ENCODE peak calls at places on chromosomes 3 and 15, in nine cellular contexts. H, U, T, I, Z, K, F, R and W are unnamed samples.

GRCh38 chr3:44114142-44114541 is 127.5 kb upstream of the TOPAZ1 start:
- DNase-seq in H (no peak), U (peak; percentile 31), T (no peak), I (no peak), Z (peak; percentile 65), K (no peak), F (peak; percentile 22), R (no peak), W (no peak)

GRCh38 chr3:27628029-27628750 is 93.9 kb downstream of the EOMES start:
- DNase-seq in H (no peak), U (no peak), T (peak; percentile 31), I (no peak), Z (no peak), K (no peak), F (no peak), R (no peak), W (no peak)

GRCh38 chr3:117603097-117603496 is 893.5 kb downstream of the TUSC7 start:
- DNase-seq in H (peak; percentile 24), U (no peak), T (peak; percentile 85), I (no peak), Z (no peak), K (no peak), F (no peak), R (no peak), W (no peak)

GRCh38 chr15:40826123-40827075 is 2.1 kb downstream of the PPP1R14D start:
- DNase-seq in H (no peak), U (no peak), T (no peak), I (no peak), Z (no peak), K (no peak), F (no peak), R (no peak), W (no peak)

GRCh38 chr3:154778057-154778456 is 302.1 kb upstream of the MME start:
- DNase-seq in H (no peak), U (no peak), T (no peak), I (no peak), Z (no peak), K (no peak), F (peak; percentile 36), R (no peak), W (no peak)

GRCh38 chr3:156209631-156210336 is 89.4 kb downstream of the KCNAB1 start:
- DNase-seq in H (no peak), U (no peak), T (no peak), I (no peak), Z (no peak), K (no peak), F (no peak), R (no peak), W (no peak)

GRCh38 chr3:105653161-105653560 is 215.7 kb downstream of the CBLB start:
- DNase-seq in H (no peak), U (no peak), T (no peak), I (no peak), Z (no peak), K (no peak), F (no peak), R (no peak), W (no peak)

GRCh38 chr15:92020207-92020606 is 166.7 kb downstream of the SLCO3A1 start:
- DNase-seq in H (no peak), U (no peak), T (no peak), I (no peak), Z (no peak), K (no peak), F (no peak), R (no peak), W (no peak)

GRCh38 chr15:65611888-65612615 is 1.1 kb upstream of the INTS14 start:
- DNase-seq in H (no peak), U (no peak), T (no peak), I (no peak), Z (no peak), K (no peak), F (no peak), R (no peak), W (no peak)

GRCh38 chr3:122987231-122987630 is 40.3 kb downstream of the SEMA5B start:
- DNase-seq in H (no peak), U (no peak), T (no peak), I (no peak), Z (no peak), K (no peak), F (no peak), R (no peak), W (no peak)

GRCh38 chr3:54213910-54214309 is 91.6 kb downstream of the CACNA2D3 start:
- DNase-seq in H (no peak), U (peak; percentile 29), T (no peak), I (peak; percentile 12), Z (no peak), K (no peak), F (peak; percentile 18), R (no peak), W (no peak)

GRCh38 chr3:51381333-51381705 is 3.8 kb upstream of the MANF start:
- DNase-seq in H (no peak), U (no peak), T (no peak), I (no peak), Z (no peak), K (no peak), F (no peak), R (no peak), W (no peak)

GRCh38 chr3:196287066-196287404 is 491 bp downstream of the PCYT1A start:
- DNase-seq in H (peak; percentile 30), U (no peak), T (peak; percentile 34), I (no peak), Z (no peak), K (no peak), F (peak; percentile 18), R (no peak), W (no peak)

GRCh38 chr15:66782785-66783184 is 80.7 kb downstream of the SMAD6 start:
- DNase-seq in H (no peak), U (no peak), T (no peak), I (no peak), Z (no peak), K (no peak), F (no peak), R (no peak), W (no peak)

DNA sequence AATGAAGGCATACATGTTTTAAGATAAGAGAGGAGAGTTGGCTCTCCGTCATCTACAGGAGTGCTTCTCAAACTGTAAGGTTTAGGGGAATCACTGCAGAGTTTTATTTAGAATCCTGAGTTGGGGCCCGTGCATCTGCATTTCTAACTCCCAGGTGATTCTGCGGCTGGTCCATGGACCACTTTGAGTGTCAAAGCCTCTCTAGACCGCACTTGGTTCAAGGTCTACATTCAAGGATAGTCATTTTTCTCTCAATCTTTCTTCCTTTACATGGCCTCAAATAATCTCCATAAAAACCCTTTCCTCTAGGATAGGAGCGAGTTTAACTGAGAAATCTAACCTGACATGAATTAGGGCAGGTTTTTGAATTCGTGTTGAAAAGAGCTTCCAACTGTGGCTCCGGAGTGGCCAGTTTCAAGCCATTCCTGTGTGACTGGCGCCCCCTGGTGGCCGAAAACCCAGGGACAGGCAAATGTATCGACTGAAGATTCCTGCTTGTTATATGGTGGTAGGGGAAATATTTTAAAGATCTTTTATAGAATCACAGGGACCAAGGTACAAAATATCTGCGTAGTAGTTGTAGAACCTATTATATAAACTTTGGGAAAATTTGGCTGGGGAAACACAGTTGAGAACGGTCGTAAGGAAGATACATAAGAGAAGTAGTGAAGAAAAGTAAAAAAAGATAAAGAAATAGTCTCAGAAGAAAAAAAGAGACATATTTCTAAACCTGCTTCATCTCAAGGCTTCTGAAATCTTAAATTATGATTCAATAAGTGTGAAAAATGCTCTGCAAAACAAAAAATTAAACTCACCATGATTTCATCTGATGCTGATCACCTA is 11.9 kb downstream of the GABRR3 start:
- DNase-seq in H (peak; percentile 85), U (peak; percentile 81), T (peak; percentile 82), I (peak; percentile 29), Z (peak; percentile 90), K (peak; percentile 87), F (peak; percentile 85), R (peak; percentile 28), W (no peak)
- H3K4me3 ChIP-seq in H (no peak overlapping the region), U (no peak overlapping the region), T (no peak overlapping the region), I (no peak overlapping the region), Z (no peak overlapping the region), K (no peak overlapping the region), F (no peak overlapping the region), R (no peak overlapping the region), W (no peak overlapping the region)

DNA sequence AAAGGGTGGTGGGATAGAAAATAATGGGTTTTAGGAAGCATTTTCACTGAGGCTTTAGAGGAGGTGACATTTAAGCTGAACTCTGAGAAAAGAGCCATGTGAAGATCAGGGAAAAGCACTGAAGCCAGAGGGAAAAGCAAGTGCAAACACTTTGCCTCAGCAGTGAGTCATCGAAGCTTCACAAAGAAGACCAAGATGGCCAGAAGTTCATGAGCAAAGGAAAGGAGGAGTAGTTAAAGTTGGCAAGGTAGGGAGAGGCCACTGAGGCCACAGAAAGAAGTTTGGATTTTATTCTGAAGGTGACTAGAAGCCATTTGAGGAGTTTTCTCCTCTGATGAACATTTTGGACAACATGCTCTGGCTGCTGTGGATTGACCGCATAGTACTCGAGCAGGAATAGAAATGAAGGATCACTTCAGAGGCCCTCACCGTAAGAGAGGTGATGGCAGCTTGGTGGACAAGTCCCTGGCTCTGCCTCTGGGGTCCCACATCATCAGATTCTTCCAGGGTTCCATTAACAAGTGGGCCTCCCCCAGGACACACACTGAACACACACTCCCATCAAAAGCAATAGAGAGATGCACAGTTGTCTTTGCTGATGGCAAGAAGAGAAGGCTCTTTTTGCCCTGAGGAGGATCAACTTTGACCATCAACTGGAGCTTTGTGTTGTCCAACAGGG is 75.5 kb downstream of the TOP2B start:
- DNase-seq in H (no peak), U (no peak), T (no peak), I (no peak), Z (no peak), K (no peak), F (no peak), R (no peak), W (no peak)
- TF ChIP-seq CTCF in H (no peak), U (no peak), T (no peak), I (no peak), Z (no peak), K (no peak), F (no peak), R (no peak), W (no peak)

GRCh38 chr15:73196113-73196512 is 143.8 kb downstream of the NEO1 start:
- DNase-seq in H (no peak), U (no peak), T (no peak), I (no peak), Z (no peak), K (no peak), F (peak; percentile 16), R (no peak), W (no peak)
- H3K4me3 ChIP-seq in H (no peak overlapping the region), U (no peak overlapping the region), T (no peak overlapping the region), I (no peak overlapping the region), Z (no peak overlapping the region), K (no peak overlapping the region), F (no peak overlapping the region), R (no peak overlapping the region), W (no peak overlapping the region)

DNA sequence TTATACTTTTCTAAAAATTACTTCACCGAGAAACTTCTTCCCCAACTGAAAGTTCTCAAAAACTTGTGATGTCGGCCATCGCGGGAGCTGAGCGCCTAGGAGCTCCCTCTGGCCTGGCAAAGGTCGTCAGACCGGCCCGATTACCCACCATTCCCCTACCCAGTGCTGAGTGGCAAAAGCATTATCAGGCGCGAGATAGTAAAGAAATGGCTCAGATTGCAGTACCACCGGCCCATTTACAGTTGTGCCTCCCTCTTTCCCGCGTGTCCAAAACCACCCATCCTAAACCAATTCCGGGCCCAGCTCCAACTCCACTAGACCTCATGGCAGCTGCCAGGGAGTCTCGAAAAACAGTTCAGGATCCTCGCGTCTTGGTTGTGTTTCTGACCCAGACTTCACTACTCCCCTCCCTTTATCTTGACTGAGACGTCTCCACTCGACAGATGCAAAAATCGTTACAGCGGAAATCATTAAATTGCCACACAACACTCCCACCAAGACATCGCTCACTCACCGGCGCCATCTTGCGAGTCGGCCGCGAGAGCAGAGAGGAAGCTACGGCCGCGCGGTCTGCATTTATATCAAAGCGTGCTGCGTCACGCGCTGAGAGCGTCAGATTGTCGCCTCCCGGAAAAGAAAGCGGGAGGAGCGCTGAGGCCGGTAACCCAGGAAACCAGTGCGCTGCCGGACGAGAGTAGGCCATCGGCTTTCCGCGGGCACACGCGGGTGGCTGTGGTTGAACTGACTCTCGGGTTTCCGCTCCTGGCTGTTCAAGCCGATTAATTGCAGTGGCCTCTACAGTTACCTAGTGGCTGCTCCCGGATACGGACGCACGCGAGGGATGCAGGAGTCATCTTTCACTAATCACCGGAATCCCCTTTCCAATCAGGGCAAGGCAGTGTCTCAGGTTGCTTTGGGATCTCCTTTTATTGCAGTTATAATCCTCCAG is at the start of gene RPL22L1:
- DNase-seq in H (peak; percentile 93), U (peak; percentile 94), T (peak; percentile 100), I (peak; percentile 77), Z (peak; percentile 96), K (peak; percentile 92), F (peak; percentile 97), R (peak; percentile 77), W (peak; percentile 86)
- TF ChIP-seq CTCF in H (peak; percentile 28), U (no peak), T (peak; percentile 18), I (peak; percentile 11), Z (no peak), K (no peak), F (no peak), R (no peak), W (no peak)